ENCODE peak calls at places on chromosomes 4 and X, in nine cellular contexts. U is A673, D is GM13977, W is right atrium auricular region, X is cardiac fibroblast, C is body of pancreas, B is upper lobe of right lung, Q is epithelial cell of esophagus, G is fibroblast of mammary gland. K is an unnamed sample.

GRCh38 chr4:91935217-91935616 is 368.5 kb upstream of the GRID2 start:
- DNase-seq in U (no peak), D (no peak), W (no peak), X (no peak), C (no peak), B (no peak), Q (no peak), G (no peak), K (no peak)

GRCh38 chr4:147174561-147174960 is 228.9 kb upstream of the TTC29 start:
- DNase-seq in U (peak; percentile 26), D (no peak), W (no peak), X (no peak), C (no peak), B (no peak), Q (no peak), G (peak; percentile 8), K (no peak)

GRCh38 chr4:1305261-1305711 is 15.6 kb downstream of the MAEA start:
- DNase-seq in U (no peak), D (no peak), W (no peak), X (no peak), C (no peak), B (no peak), Q (peak; percentile 28), G (no peak), K (no peak)

GRCh38 chr4:160848901-160849735 is 1314.7 kb downstream of the FSTL5 start:
- DNase-seq in U (peak; percentile 19), D (no peak), W (no peak), X (peak; percentile 14), C (no peak), B (no peak), Q (peak; percentile 36), G (no peak), K (no peak)

GRCh38 chr4:153538408-153539057 is 72.4 kb downstream of the TMEM131L start:
- DNase-seq in U (no peak), D (no peak), W (no peak), X (peak; percentile 73), C (peak; percentile 76), B (no peak), Q (peak; percentile 37), G (peak; percentile 35), K (no peak)

GRCh38 chr4:165631208-165631894 is 241.7 kb upstream of the TLL1 start:
- DNase-seq in U (no peak), D (no peak), W (no peak), X (peak; percentile 15), C (no peak), B (no peak), Q (peak; percentile 88), G (peak; percentile 68), K (no peak)

GRCh38 chrX:150690126-150690525 is 3.1 kb upstream of the MTMR1 start:
- DNase-seq in U (peak; percentile 45), D (no peak), W (no peak), X (peak; percentile 81), C (no peak), B (no peak), Q (peak; percentile 85), G (peak; percentile 97), K (peak; percentile 48)

GRCh38 chrX:138925330-138925729 is 213.8 kb upstream of the FGF13 start:
- DNase-seq in U (peak; percentile 66), D (no peak), W (no peak), X (peak; percentile 20), C (no peak), B (no peak), Q (peak; percentile 86), G (peak; percentile 95), K (no peak)

GRCh38 chr4:153038493-153039311 is 102.6 kb downstream of the FHDC1 start:
- DNase-seq in U (no peak), D (no peak), W (no peak), X (no peak), C (peak; percentile 29), B (no peak), Q (no peak), G (no peak), K (no peak)

GRCh38 chrX:10064736-10065135 is 92.0 kb upstream of the CLCN4 start:
- DNase-seq in U (no peak), D (no peak), W (no peak), X (no peak), C (peak; percentile 30), B (peak; percentile 69), Q (no peak), G (no peak), K (no peak)

GRCh38 chr4:3836802-3837601 is 70.8 kb downstream of the ADRA2C start:
- DNase-seq in U (peak; percentile 24), D (no peak), W (no peak), X (no peak), C (no peak), B (no peak), Q (no peak), G (no peak), K (peak; percentile 26)

GRCh38 chr4:147822128-147822527 is 90.2 kb downstream of the ARHGAP10 start:
- DNase-seq in U (no peak), D (no peak), W (peak; percentile 90), X (peak; percentile 98), C (peak; percentile 97), B (peak; percentile 87), Q (peak; percentile 98), G (peak; percentile 88), K (no peak)

DNA sequence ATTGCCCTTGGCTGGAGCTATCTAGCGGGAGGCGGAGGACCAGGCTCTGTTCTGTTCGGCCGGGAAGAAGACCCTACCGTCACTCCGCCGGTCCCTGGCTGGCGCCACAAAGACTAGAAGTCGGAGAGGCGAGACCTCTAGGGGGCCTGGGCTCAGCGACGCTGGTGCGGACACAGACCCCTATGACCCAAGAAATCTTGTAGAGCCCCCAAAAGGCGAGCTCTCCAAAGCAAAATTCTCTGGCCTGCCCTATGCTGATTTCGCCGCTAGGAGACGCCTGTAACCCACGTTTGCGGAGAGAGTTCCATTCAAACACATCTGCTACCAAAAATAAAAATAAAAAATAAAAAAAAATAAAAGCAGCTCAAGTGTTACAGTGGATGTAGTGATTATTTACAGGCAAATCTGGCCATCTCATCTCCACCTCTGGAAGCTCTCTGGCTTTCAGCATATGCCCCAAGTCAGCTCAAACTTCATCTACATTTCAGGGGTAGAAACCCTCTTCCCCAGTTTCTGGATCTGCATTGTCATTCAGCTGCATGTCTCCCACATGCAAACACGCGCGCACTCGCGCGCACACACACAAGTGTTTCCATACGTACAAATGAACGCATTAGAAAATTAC is 2.4 kb upstream of the PCDH10 start:
- DNase-seq in U (peak; percentile 79), D (peak; percentile 59), W (no peak), X (peak; percentile 66), C (no peak), B (no peak), Q (peak; percentile 54), G (peak; percentile 50), K (peak; percentile 52)
- TF ChIP-seq CTCF in U (peak; percentile 98), D (peak; percentile 87), W (peak; percentile 86), X (peak; percentile 97), C (peak; percentile 66), B (peak; percentile 79), Q (peak; percentile 97), G (peak; percentile 93), K (peak; percentile 72)

DNA sequence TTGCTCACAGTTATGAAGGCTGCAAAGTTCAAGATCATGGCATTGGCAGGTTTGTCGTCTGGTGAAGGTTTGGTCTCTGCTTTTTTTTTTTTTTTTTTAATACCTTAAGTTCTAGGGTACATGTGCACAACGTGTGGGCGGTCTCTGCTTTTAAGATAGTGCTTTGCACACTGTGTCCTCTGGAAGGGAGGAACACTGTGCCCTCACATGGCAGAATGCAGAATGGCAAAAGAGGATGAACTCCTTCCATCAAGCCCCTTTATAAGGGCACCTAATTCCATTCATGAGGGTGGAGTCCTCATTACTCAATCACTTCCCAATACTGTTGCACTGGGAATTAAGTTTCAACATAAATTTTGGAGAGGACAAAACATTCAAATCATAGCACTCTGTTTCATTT is 101.4 kb downstream of the GLRA2 start:
- DNase-seq in U (peak; percentile 17), D (no peak), W (no peak), X (no peak), C (no peak), B (no peak), Q (no peak), G (no peak), K (peak; percentile 0)
- TF ChIP-seq CTCF in U (peak; percentile 37), D (no peak), W (peak; percentile 16), X (no peak), C (no peak), B (no peak), Q (no peak), G (no peak), K (no peak)

GRCh38 chrX:136272325-136272724 is 21.1 kb upstream of the MAP7D3 start:
- DNase-seq in U (peak; percentile 28), D (no peak), W (no peak), X (no peak), C (no peak), B (no peak), Q (no peak), G (no peak), K (no peak)
- TF ChIP-seq CTCF in U (peak; percentile 36), D (no peak), W (no peak), X (no peak), C (no peak), B (no peak), Q (no peak), G (peak; percentile 23), K (no peak)

DNA sequence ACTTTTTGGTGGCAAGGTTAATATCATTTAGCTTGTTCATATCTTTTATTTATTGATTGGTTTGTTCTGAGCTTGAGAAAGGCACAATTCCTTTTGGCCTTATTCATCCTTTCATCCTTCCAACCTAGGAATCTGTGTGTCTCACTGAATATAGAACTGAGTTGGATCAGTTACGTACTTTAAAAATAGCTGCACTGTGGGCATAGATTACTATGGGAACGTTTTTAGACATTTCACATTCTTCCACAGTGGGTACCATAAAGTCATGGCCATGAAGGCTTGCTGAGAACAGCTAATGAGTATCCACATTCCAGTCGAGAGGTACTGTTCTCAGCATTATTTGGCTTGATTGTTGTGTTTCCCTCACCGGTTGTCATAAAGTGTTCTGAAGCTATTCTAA is 217.0 kb upstream of the DKK2 start:
- DNase-seq in U (no peak), D (no peak), W (no peak), X (no peak), C (no peak), B (no peak), Q (no peak), G (no peak), K (no peak)
- TF ChIP-seq CTCF in U (no peak), D (no peak), W (no peak), X (no peak), C (no peak), B (no peak), Q (no peak), G (no peak), K (no peak)